ENCODE peak calls at places on chromosomes 6 and 20, in seven cellular contexts. A, H, C, Z, S, T and Y are unnamed samples.

GRCh38 chr6:170473226-170473789 is 79.8 kb downstream of the PSMB1 start:
- DNase-seq in A (no peak), H (no peak), C (no peak), Z (no peak), S (no peak), T (no peak), Y (no peak)

GRCh38 chr6:75602164-75602896 is 650 bp downstream of the SENP6 start:
- DNase-seq in A (peak), H (no peak), C (peak), Z (no peak), S (peak), T (no peak), Y (peak)

GRCh38 chr6:106927531-106928398 is 46.8 kb downstream of the CD24 start:
- DNase-seq in A (peak), H (peak), C (peak), Z (peak), S (peak), T (peak), Y (peak)

GRCh38 chr6:141133836-141134235 is 998.9 kb upstream of the GJE1 start:
- DNase-seq in A (no peak), H (no peak), C (no peak), Z (no peak), S (no peak), T (no peak), Y (no peak)

GRCh38 chr20:38450412-38450975 is 15.4 kb upstream of the SNHG17 start:
- DNase-seq in A (peak), H (no peak), C (no peak), Z (no peak), S (peak), T (no peak), Y (peak)

GRCh38 chr6:166202321-166202733 is 34.7 kb upstream of the TBXT start:
- DNase-seq in A (peak), H (no peak), C (no peak), Z (no peak), S (no peak), T (no peak), Y (no peak)

GRCh38 chr20:59104848-59105247 is 58.8 kb upstream of the ZNF831 start:
- DNase-seq in A (no peak), H (no peak), C (no peak), Z (no peak), S (no peak), T (no peak), Y (no peak)

GRCh38 chr6:116059713-116060571 is 749 bp downstream of the FRK start:
- DNase-seq in A (peak), H (no peak), C (no peak), Z (no peak), S (no peak), T (no peak), Y (no peak)

GRCh38 chr20:13342469-13343242 is 121.6 kb downstream of the ISM1 start:
- DNase-seq in A (peak), H (no peak), C (no peak), Z (no peak), S (no peak), T (no peak), Y (no peak)

GRCh38 chr20:19419420-19419819 is 207.0 kb downstream of the SLC24A3 start:
- DNase-seq in A (no peak), H (no peak), C (no peak), Z (no peak), S (no peak), T (no peak), Y (no peak)

GRCh38 chr20:14412102-14412501 is 74.7 kb upstream of the FLRT3 start:
- DNase-seq in A (no peak), H (no peak), C (no peak), Z (no peak), S (no peak), T (peak), Y (no peak)

GRCh38 chr6:114247101-114247500 is 95.7 kb downstream of the HS3ST5 start:
- DNase-seq in A (no peak), H (no peak), C (no peak), Z (no peak), S (no peak), T (no peak), Y (peak)

GRCh38 chr6:109304284-109305015 is 77.8 kb downstream of the CD164 start:
- DNase-seq in A (no peak), H (no peak), C (no peak), Z (no peak), S (no peak), T (no peak), Y (peak)

GRCh38 chr6:162488444-162488843 is 239.1 kb downstream of the PRKN start:
- DNase-seq in A (no peak), H (no peak), C (no peak), Z (no peak), S (no peak), T (no peak), Y (no peak)

GRCh38 chr20:47233333-47234188 is 122.9 kb downstream of the ZMYND8 start:
- DNase-seq in A (no peak), H (no peak), C (no peak), Z (no peak), S (peak), T (peak), Y (no peak)

GRCh38 chr20:50790651-50791277 is 4.1 kb upstream of the BCAS4 start:
- DNase-seq in A (peak), H (peak), C (peak), Z (peak), S (peak), T (peak), Y (peak)

GRCh38 chr6:5998741-5999687 is 7.7 kb downstream of the NRN1 start:
- DNase-seq in A (no peak), H (no peak), C (peak), Z (no peak), S (no peak), T (no peak), Y (peak)

DNA sequence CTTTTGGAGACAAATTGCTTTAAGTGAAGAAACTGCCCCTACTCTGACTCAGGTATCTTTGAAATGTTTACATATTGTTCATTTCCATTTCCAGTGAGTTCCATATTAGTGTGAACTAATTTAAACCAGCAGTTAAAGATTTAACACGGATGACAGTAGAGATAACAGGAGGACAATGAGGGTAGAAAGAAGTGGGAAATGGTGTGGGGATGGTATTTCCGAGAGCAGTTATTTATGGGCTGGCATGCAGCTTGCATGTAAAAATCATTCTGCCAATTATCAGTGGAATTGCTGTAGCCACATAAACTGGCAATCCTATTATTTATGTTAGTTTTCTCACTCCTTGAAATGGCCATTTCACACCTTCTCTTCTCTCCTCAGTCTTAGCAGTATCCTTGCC is 8.6 kb upstream of the ADGRF5 start:
- DNase-seq in A (peak), H (no peak), C (no peak), Z (no peak), S (no peak), T (no peak), Y (no peak)
- H3K23ac ChIP-seq in A (no peak), H (no peak), C (no peak), Z (no peak), S (no peak), T (no peak), Y (no peak)

GRCh38 chr6:137167702-137168377 is 5.6 kb downstream of the IL22RA2 start:
- DNase-seq in A (no peak), H (no peak), C (no peak), Z (no peak), S (no peak), T (no peak), Y (no peak)
- H3K23ac ChIP-seq in A (no peak), H (no peak), C (no peak), Z (no peak), S (no peak), T (no peak), Y (no peak)

GRCh38 chr6:143348531-143348930 is 102.0 kb downstream of the ADAT2 start:
- DNase-seq in A (no peak), H (no peak), C (no peak), Z (no peak), S (peak), T (no peak), Y (no peak)
- H3K23ac ChIP-seq in A (no peak), H (no peak), C (no peak), Z (no peak), S (no peak), T (no peak), Y (no peak)

GRCh38 chr20:25103526-25103925 is 21.6 kb upstream of the VSX1 start:
- DNase-seq in A (no peak), H (no peak), C (no peak), Z (no peak), S (no peak), T (no peak), Y (no peak)

GRCh38 chr20:25100914-25101313 is 19.0 kb upstream of the VSX1 start:
- DNase-seq in A (no peak), H (no peak), C (no peak), Z (no peak), S (no peak), T (no peak), Y (no peak)

DNA sequence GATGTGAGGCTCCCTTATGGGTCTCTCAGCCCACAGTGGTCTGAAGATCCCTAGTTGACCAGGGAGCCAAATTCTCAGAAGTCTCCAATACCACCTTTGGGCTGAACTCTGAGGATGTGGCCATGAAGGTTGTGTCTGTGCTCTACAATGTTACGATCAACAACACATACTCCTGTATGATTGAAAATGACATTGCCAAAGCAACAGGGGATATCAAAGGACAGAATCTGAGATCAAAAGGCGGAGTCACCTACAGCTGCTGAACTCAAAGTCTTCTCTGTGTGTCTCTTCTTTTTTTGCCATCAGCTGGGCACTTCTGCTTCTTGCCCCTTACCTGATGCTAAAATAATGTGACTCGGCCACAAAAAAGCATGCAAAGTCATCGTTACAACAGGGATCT is 17.6 kb upstream of the VSX1 start:
- DNase-seq in A (no peak), H (no peak), C (no peak), Z (no peak), S (no peak), T (no peak), Y (no peak)
- H3K23ac ChIP-seq in A (no peak), H (no peak), C (no peak), Z (no peak), S (no peak), T (no peak), Y (no peak)

DNA sequence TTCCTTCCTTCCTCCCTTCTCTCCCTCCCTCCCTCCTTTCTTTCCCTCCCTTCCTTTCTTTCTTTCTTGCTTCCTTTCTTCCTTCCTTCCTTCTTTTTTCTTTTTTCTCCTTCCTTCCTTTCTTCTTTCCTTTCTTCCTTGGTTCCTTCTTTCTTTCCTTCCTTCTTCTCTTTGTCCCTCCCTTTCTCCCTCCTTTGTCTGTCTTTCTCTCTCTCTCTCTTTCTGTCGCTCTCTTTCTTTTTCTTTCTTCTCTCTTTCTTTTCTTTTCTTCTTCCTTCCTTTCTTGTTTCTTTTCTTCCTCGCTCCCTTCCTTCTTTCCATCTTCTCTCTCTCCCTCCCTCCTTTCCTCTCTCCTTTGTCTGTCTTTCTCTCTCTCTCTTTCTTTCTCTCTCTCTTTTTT is 601.9 kb upstream of the JAG1 start:
- DNase-seq in A (no peak), H (no peak), C (no peak), Z (no peak), S (no peak), T (no peak), Y (no peak)
- H3K23ac ChIP-seq in A (no peak), H (no peak), C (no peak), Z (no peak), S (no peak), T (no peak), Y (no peak)